ENCODE peak calls at places on chromosomes 13 and 19, in nine cellular contexts. Z, M, P, U, A, S, E, O and C are unnamed samples. For H3K9me3, the result is how much of the 10 kb centered on the place peaks cover.

GRCh38 chr13:35791191-35791902 is 314.9 kb upstream of the MAB21L1 start:
- DNase-seq in Z (no peak), M (no peak), P (no peak), U (no peak), A (no peak), S (no peak), E (no peak), O (no peak), C (no peak)

GRCh38 chr19:34224996-34225658 is 29.2 kb upstream of the GARRE1 start:
- DNase-seq in Z (no peak), M (no peak), P (no peak), U (no peak), A (no peak), S (no peak), E (no peak), O (no peak), C (no peak)

GRCh38 chr13:32354040-32354439 is 38.7 kb downstream of the BRCA2 start:
- DNase-seq in Z (no peak), M (no peak), P (no peak), U (no peak), A (no peak), S (no peak), E (no peak), O (no peak), C (no peak)

GRCh38 chr19:46716013-46716671 is 772 bp downstream of the PRKD2 start:
- DNase-seq in Z (peak), M (peak), P (no peak), U (no peak), A (no peak), S (peak), E (no peak), O (no peak), C (no peak)

GRCh38 chr13:21040120-21040834 is 21.1 kb downstream of the LATS2 start:
- DNase-seq in Z (no peak), M (no peak), P (no peak), U (no peak), A (no peak), S (no peak), E (no peak), O (no peak), C (no peak)

GRCh38 chr13:97122381-97122996 is 99.6 kb upstream of the MBNL2 start:
- DNase-seq in Z (no peak), M (no peak), P (no peak), U (no peak), A (no peak), S (no peak), E (no peak), O (no peak), C (no peak)

GRCh38 chr19:27762933-27763332 is 1450.0 kb downstream of the UQCRFS1 start:
- DNase-seq in Z (no peak), M (no peak), P (no peak), U (no peak), A (no peak), S (no peak), E (no peak), O (no peak), C (no peak)

GRCh38 chr13:30332516-30333165 is 25.3 kb upstream of the KATNAL1 start:
- DNase-seq in Z (no peak), M (no peak), P (no peak), U (no peak), A (no peak), S (no peak), E (no peak), O (no peak), C (no peak)

GRCh38 chr13:43758834-43759233 is 27.9 kb downstream of the ENOX1 start:
- DNase-seq in Z (no peak), M (no peak), P (no peak), U (no peak), A (no peak), S (no peak), E (no peak), O (no peak), C (no peak)

GRCh38 chr13:45321230-45321629 is 19.8 kb downstream of the TPT1 start:
- DNase-seq in Z (no peak), M (no peak), P (no peak), U (no peak), A (no peak), S (no peak), E (no peak), O (no peak), C (no peak)

GRCh38 chr19:35714601-35715354 is 3.0 kb upstream of the KMT2B start:
- DNase-seq in Z (peak), M (peak), P (no peak), U (no peak), A (no peak), S (no peak), E (no peak), O (no peak), C (no peak)

GRCh38 chr13:48334534-48335127 is 31.1 kb downstream of the RB1 start:
- DNase-seq in Z (peak), M (no peak), P (peak), U (no peak), A (no peak), S (peak), E (no peak), O (no peak), C (no peak)

GRCh38 chr13:27293051-27293691 is 22.5 kb downstream of the RASL11A start:
- DNase-seq in Z (no peak), M (no peak), P (no peak), U (no peak), A (no peak), S (no peak), E (no peak), O (no peak), C (no peak)

GRCh38 chr13:101614491-101614890 is 162.0 kb downstream of the ITGBL1 start:
- DNase-seq in Z (peak), M (no peak), P (no peak), U (no peak), A (no peak), S (no peak), E (no peak), O (no peak), C (no peak)

GRCh38 chr19:5142725-5143097 is 173.8 kb downstream of the KDM4B start:
- DNase-seq in Z (no peak), M (no peak), P (no peak), U (peak), A (no peak), S (no peak), E (no peak), O (no peak), C (no peak)

GRCh38 chr13:44267966-44268365 is 105.7 kb upstream of the SERP2 start:
- DNase-seq in Z (no peak), M (no peak), P (no peak), U (no peak), A (no peak), S (no peak), E (no peak), O (no peak), C (no peak)

GRCh38 chr13:88031980-88032562 is 360.9 kb downstream of the SLITRK5 start:
- DNase-seq in Z (no peak), M (no peak), P (no peak), U (no peak), A (no peak), S (no peak), E (no peak), O (no peak), C (no peak)

GRCh38 chr13:45220403-45220802 is 19.6 kb upstream of the KCTD4 start:
- DNase-seq in Z (no peak), M (no peak), P (no peak), U (no peak), A (no peak), S (no peak), E (no peak), O (no peak), C (no peak)

GRCh38 chr19:18388328-18389094 is 2.6 kb downstream of the GDF15 start:
- DNase-seq in Z (peak), M (peak), P (peak), U (peak), A (no peak), S (peak), E (peak), O (peak), C (peak)

GRCh38 chr13:30865131-30866009 is 40.7 kb upstream of the MEDAG start:
- DNase-seq in Z (peak), M (peak), P (peak), U (peak), A (no peak), S (peak), E (peak), O (peak), C (peak)

GRCh38 chr13:43994999-43995859 is 115.5 kb downstream of the LACC1 start:
- DNase-seq in Z (no peak), M (no peak), P (no peak), U (no peak), A (no peak), S (no peak), E (no peak), O (no peak), C (no peak)

GRCh38 chr13:46369506-46370268 is 17.4 kb downstream of the RUBCNL start:
- DNase-seq in Z (no peak), M (peak), P (no peak), U (no peak), A (no peak), S (no peak), E (no peak), O (no peak), C (no peak)

GRCh38 chr19:46303702-46304397 is 7.0 kb downstream of the HIF3A start:
- DNase-seq in Z (peak), M (no peak), P (no peak), U (peak), A (no peak), S (peak), E (peak), O (no peak), C (no peak)

GRCh38 chr13:47656651-47657050 is 344.4 kb downstream of the SUCLA2 start:
- DNase-seq in Z (no peak), M (no peak), P (no peak), U (no peak), A (no peak), S (no peak), E (no peak), O (no peak), C (no peak)

GRCh38 chr19:12042893-12043292 is 7.4 kb upstream of the ZNF433 start:
- DNase-seq in Z (no peak), M (no peak), P (no peak), U (no peak), A (no peak), S (no peak), E (no peak), O (no peak), C (no peak)

GRCh38 chr19:12052057-12052570 is 647 bp downstream of the ZNF878 start:
- DNase-seq in Z (no peak), M (no peak), P (no peak), U (no peak), A (no peak), S (no peak), E (no peak), O (no peak), C (no peak)

GRCh38 chr19:12052571-12053169 is at the start of gene ZNF878:
- DNase-seq in Z (peak), M (peak), P (no peak), U (peak), A (peak), S (peak), E (peak), O (peak), C (peak)

GRCh38 chr19:12043752-12044422 is 8.4 kb upstream of the ZNF433 start:
- DNase-seq in Z (no peak), M (no peak), P (no peak), U (no peak), A (no peak), S (no peak), E (no peak), O (no peak), C (no peak)

DNA sequence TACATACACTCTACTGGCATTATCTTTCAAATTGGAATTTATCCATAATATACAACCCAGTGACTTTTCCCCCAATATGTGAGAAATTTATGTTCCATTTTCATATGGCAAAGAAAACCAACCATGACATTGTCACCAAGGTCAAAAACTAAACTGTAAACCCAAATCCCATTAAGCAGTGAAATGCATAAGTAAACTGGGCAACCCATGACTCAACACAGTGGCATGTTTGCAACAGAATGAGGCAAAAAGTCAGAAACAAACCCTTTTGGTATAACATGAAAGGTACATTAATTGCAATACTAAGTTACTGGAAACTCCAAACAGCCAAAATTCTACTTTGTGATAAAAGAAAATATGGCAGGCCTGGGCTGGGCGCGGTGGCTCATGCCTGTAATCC is 4.9 kb downstream of the ZNF878 start:
- DNase-seq in Z (no peak), M (no peak), P (no peak), U (no peak), A (no peak), S (no peak), E (no peak), O (no peak), C (no peak)
- H3K9me3 ChIP-seq in Z (under half), M (under half), P (under half), U (under half), A (under half), S (under half), E (under half), O (under half), C (under half)

GRCh38 chr19:57779220-57779845 is 9.9 kb downstream of the ZNF586 start:
- DNase-seq in Z (no peak), M (no peak), P (no peak), U (no peak), A (no peak), S (no peak), E (no peak), O (no peak), C (no peak)

GRCh38 chr19:57771417-57771816 is 1.9 kb downstream of the ZNF586 start:
- DNase-seq in Z (no peak), M (no peak), P (no peak), U (no peak), A (no peak), S (no peak), E (no peak), O (no peak), C (no peak)

GRCh38 chr19:57773488-57773887 is 4.0 kb downstream of the ZNF586 start:
- DNase-seq in Z (no peak), M (no peak), P (no peak), U (no peak), A (no peak), S (no peak), E (no peak), O (no peak), C (no peak)

GRCh38 chr19:57778358-57778757 is 8.9 kb downstream of the ZNF586 start:
- DNase-seq in Z (no peak), M (no peak), P (no peak), U (no peak), A (no peak), S (no peak), E (no peak), O (no peak), C (no peak)

DNA sequence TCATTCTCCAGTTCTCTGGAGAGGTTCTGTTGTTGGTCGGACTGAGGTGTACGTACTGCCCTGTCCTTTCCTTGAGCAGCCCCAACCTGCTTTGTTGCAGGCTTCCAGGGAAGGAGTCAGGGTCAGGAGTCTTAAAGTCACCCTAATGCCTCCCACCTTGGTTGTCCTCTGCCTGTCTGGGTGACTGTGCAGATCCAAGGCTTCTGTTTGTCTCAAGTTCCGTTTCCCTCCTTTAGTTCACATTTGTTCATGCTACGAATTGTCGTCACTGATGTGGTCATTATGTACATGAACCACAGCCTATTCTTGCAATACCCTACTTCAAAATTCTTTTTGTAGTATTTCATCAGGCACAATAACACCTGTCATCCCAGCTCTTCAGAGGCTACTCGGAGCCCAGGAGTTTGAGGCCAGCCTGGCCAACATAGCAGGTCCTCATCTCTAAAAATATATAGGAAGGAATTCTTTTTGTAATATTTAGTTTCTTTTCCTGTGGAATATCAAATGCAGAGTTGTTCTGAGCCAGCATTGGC is 7.4 kb downstream of the ZNF586 start:
- DNase-seq in Z (no peak), M (no peak), P (no peak), U (no peak), A (no peak), S (no peak), E (no peak), O (no peak), C (no peak)
- H3K9me3 ChIP-seq in Z (under half), M (half or more), P (under half), U (under half), A (half or more), S (under half), E (under half), O (under half), C (half or more)

DNA sequence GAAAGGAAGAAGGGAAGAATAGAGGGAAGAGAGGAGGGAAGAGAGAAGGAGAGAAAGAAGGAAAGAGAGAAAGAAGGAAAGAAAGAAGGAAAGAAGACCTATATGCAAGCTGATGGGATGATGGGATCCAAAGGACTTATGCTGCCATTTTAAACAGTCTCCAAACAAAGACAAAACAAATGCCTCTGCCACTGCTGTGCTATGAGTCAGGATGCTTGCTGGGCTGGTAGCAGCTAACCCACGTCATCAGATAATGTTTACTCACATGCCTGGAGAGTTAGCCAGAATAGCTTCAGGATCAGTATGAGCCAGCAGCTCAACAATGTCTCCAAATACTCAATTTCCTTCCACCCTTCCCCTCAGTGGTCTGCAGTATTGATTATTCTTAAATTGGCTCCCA is 12.0 kb upstream of the ZNF274 start:
- DNase-seq in Z (no peak), M (no peak), P (no peak), U (no peak), A (no peak), S (no peak), E (no peak), O (no peak), C (no peak)
- H3K9me3 ChIP-seq in Z (under half), M (half or more), P (under half), U (half or more), A (half or more), S (under half), E (under half), O (under half), C (under half)

GRCh38 chr19:38004505-38005223 is 97.7 kb downstream of the SIPA1L3 start:
- DNase-seq in Z (peak), M (peak), P (peak), U (peak), A (peak), S (peak), E (peak), O (peak), C (no peak)

GRCh38 chr19:38006361-38007045 is 99.5 kb downstream of the SIPA1L3 start:
- DNase-seq in Z (no peak), M (no peak), P (no peak), U (no peak), A (no peak), S (no peak), E (no peak), O (no peak), C (no peak)

GRCh38 chr19:38005224-38005614 is 98.2 kb downstream of the SIPA1L3 start:
- DNase-seq in Z (peak), M (no peak), P (no peak), U (no peak), A (no peak), S (no peak), E (no peak), O (no peak), C (no peak)

GRCh38 chr19:38003427-38004099 is 96.6 kb downstream of the SIPA1L3 start:
- DNase-seq in Z (peak), M (peak), P (peak), U (peak), A (no peak), S (peak), E (peak), O (peak), C (no peak)

GRCh38 chr19:38004100-38004504 is 97.1 kb downstream of the SIPA1L3 start:
- DNase-seq in Z (no peak), M (no peak), P (no peak), U (no peak), A (no peak), S (no peak), E (no peak), O (no peak), C (no peak)
- H3K9me3 ChIP-seq in Z (under half), M (under half), P (under half), U (under half), A (under half), S (under half), E (under half), O (under half), C (under half)

DNA sequence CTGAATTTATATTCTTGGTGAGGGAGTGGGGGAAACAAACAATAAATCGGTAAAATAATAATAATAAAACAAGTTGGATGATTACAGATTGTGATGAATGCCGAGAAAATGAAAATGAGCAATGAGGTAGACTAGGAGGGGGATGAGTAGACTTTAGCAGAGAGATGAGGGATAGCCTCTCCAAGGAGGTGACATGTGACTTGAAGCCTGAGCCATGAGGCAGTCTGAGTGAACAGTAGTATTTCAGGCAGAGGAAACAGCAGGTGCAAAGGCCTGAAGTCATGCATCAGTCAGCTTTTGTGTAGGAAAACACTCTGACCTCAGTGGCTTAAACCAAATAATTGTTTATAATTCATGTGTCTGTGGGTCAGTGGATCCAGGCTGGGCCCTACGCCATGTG is 4.6 kb downstream of the ZNF135 start:
- DNase-seq in Z (no peak), M (no peak), P (no peak), U (no peak), A (no peak), S (no peak), E (no peak), O (no peak), C (no peak)
- H3K9me3 ChIP-seq in Z (under half), M (half or more), P (under half), U (under half), A (half or more), S (under half), E (under half), O (under half), C (under half)

DNA sequence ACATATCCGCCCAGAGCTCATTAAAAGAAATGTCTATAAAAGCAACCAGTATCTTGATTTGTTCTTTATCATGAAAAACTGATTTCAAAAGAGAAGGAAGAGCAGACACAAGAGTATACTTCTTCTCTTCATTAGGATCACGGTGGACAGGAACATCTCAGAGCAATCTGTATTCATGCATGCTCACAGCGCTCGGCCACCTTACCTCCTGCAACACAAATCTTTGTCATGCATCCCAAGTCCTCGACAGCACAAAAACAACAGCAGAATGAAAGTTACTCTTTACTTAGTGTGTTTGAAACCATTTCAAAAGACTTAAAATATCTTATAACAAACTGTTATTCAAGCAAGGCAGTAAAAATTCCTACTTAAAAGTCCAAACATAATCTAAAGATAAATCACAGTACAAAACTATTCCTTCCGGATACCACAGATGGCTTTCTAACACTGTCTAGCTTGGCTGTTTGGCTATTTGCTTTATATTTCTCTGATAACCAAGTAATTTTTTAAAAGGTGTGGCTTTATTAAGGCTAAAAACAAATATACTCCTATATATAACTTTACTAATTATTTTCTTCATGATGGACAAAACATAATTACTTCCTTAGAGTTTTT is 174.5 kb downstream of the TBC1D4 start:
- DNase-seq in Z (no peak), M (no peak), P (no peak), U (no peak), A (no peak), S (no peak), E (no peak), O (no peak), C (no peak)
- H3K9me3 ChIP-seq in Z (under half), M (under half), P (under half), U (under half), A (under half), S (under half), E (under half), O (under half), C (under half)